ENCODE peak calls at places on chromosomes 6 and 20, in five cellular contexts. G is HFF-Myc, L is fibroblast of lung, Q is cardiac fibroblast, E is heart left ventricle. B is an unnamed sample.
A peak's percentile ranks its signal among the peaks of the same experiment; 100 is the strongest.

GRCh38 chr6:82040405-82041221 is 206.9 kb downstream of the IBTK start:
- DNase-seq in G (peak; percentile 54), L (peak; percentile 67), Q (peak; percentile 73), E (no peak), B (peak; percentile 49)

GRCh38 chr6:116531675-116532570 is 13.6 kb downstream of the TRAPPC3L start:
- DNase-seq in G (no peak), L (peak; percentile 86), Q (peak; percentile 88), E (peak; percentile 52), B (peak; percentile 64)

GRCh38 chr20:50788045-50788867 is 6.6 kb upstream of the BCAS4 start:
- DNase-seq in G (peak; percentile 67), L (peak; percentile 85), Q (peak; percentile 72), E (peak; percentile 34), B (peak; percentile 38)

GRCh38 chr20:62635852-62636251 is 6.5 kb upstream of the SLCO4A1 start:
- DNase-seq in G (no peak), L (no peak), Q (no peak), E (peak; percentile 18), B (no peak)

GRCh38 chr6:34052071-34052825 is 93.6 kb downstream of the GRM4 start:
- DNase-seq in G (no peak), L (no peak), Q (no peak), E (no peak), B (no peak)

GRCh38 chr20:9035129-9035528 is 33.8 kb upstream of the PLCB4 start:
- DNase-seq in G (peak; percentile 74), L (peak; percentile 91), Q (peak; percentile 92), E (no peak), B (peak; percentile 74)

GRCh38 chr6:169162968-169163903 is 90.4 kb downstream of the THBS2 start:
- DNase-seq in G (peak; percentile 95), L (peak; percentile 97), Q (peak; percentile 100), E (no peak), B (no peak)

GRCh38 chr6:112163295-112164257 is 76.2 kb downstream of the FAM229B start:
- DNase-seq in G (no peak), L (peak; percentile 26), Q (peak; percentile 50), E (peak; percentile 49), B (no peak)

GRCh38 chr6:32973934-32974333 is 5.5 kb downstream of the BRD2 start:
- DNase-seq in G (no peak), L (peak; percentile 72), Q (peak; percentile 69), E (no peak), B (peak; percentile 52)

GRCh38 chr6:158633127-158633526 is 11.4 kb downstream of the DYNLT1 start:
- DNase-seq in G (no peak), L (no peak), Q (no peak), E (no peak), B (no peak)

GRCh38 chr6:33297956-33298772 is 578 bp downstream of the RGL2 start:
- DNase-seq in G (no peak), L (peak; percentile 78), Q (peak; percentile 85), E (peak; percentile 71), B (no peak)

GRCh38 chr6:142874676-142875075 is 70.3 kb downstream of the HIVEP2 start:
- DNase-seq in G (no peak), L (no peak), Q (no peak), E (no peak), B (no peak)

GRCh38 chr6:7728855-7729590 is 3.1 kb downstream of the BMP6 start:
- DNase-seq in G (no peak), L (no peak), Q (peak; percentile 27), E (no peak), B (no peak)

GRCh38 chr6:165245287-165245686 is 64.1 kb downstream of the C6orf118 start:
- DNase-seq in G (no peak), L (no peak), Q (peak; percentile 61), E (no peak), B (peak; percentile 26)

GRCh38 chr6:2522521-2522920 is 228.2 kb downstream of the MYLK4 start:
- DNase-seq in G (peak; percentile 60), L (peak; percentile 29), Q (peak; percentile 83), E (no peak), B (no peak)

GRCh38 chr6:162615016-162615717 is 112.4 kb downstream of the PRKN start:
- DNase-seq in G (no peak), L (peak; percentile 88), Q (peak; percentile 3), E (peak; percentile 58), B (no peak)

GRCh38 chr20:61925555-61926252 is 140.0 kb downstream of the TAF4 start:
- DNase-seq in G (no peak), L (peak; percentile 32), Q (peak; percentile 76), E (no peak), B (peak; percentile 39)

GRCh38 chr6:7540595-7540994 is 876 bp upstream of the DSP start:
- DNase-seq in G (no peak), L (no peak), Q (peak; percentile 41), E (peak; percentile 76), B (no peak)

GRCh38 chr6:164897523-164898094 is 411.8 kb downstream of the C6orf118 start:
- DNase-seq in G (no peak), L (no peak), Q (no peak), E (no peak), B (no peak)

GRCh38 chr20:63114006-63114692 is 101.8 kb downstream of the YTHDF1 start:
- DNase-seq in G (no peak), L (no peak), Q (no peak), E (peak; percentile 10), B (no peak)

DNA sequence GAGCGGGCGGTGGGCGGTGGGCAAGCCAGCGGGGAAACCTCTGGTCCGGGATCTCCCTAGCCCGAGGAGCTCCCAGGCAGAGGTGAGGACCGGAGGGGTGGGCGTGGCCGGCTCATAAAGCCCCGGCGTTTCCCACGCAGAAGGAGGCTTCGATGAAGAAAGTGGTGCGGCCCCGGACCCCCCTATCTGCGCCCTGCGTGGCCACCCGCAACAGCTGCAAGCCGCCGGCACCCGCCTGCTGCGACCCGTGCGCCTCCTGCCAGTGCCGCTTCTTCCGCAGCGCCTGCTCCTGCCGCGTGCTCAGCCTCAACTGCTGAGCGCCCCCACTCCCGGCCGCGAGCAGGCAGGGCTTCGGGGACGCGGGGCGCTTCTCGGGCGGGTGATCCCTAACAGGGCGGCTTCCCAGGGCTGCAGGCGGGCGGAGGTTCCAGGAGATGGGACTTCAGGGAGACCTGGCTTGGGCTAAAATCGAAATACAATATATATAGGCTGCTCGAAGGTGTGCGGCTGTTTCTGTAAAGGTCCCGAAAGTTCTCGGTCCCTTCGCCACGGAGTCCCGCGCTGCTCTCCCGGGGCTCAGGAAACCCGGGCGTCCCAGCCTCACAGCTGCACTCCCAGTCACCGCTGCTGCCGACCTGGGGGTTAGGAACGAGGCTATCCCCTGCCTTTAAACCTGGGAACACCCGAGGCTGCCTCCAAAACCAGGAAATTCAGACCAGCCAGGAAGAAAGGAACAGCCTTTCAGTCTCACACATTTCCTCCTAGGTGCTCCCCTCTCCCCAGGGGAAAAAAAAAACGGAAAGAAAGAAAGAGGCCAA is 27.8 kb downstream of the ASIP start:
- DNase-seq in G (no peak), L (peak; percentile 19), Q (peak; percentile 24), E (no peak), B (no peak)
- TF ChIP-seq CTCF in G (peak; percentile 2), L (no peak), Q (no peak), E (no peak), B (no peak)

GRCh38 chr6:36374194-36374593 is 13.3 kb downstream of the ETV7 start:
- DNase-seq in G (no peak), L (no peak), Q (no peak), E (no peak), B (no peak)
- H3K4me3 ChIP-seq in G (no peak overlapping the region), L (no peak overlapping the region), Q (no peak overlapping the region), E (no peak overlapping the region), B (no peak overlapping the region)

GRCh38 chr6:24113891-24114290 is 12.1 kb upstream of the NRSN1 start:
- DNase-seq in G (no peak), L (no peak), Q (no peak), E (no peak), B (no peak)
- TF ChIP-seq CTCF in G (no peak), L (no peak), Q (no peak), E (no peak), B (no peak)

GRCh38 chr20:34983995-34984735 is 28.5 kb downstream of the MYH7B start:
- DNase-seq in G (no peak), L (no peak), Q (no peak), E (no peak), B (no peak)

GRCh38 chr20:34983089-34983820 is 27.6 kb downstream of the MYH7B start:
- DNase-seq in G (no peak), L (no peak), Q (no peak), E (no peak), B (no peak)

GRCh38 chr20:34985439-34986310 is 30.0 kb downstream of the MYH7B start:
- DNase-seq in G (no peak), L (no peak), Q (no peak), E (no peak), B (no peak)

GRCh38 chr20:34986311-34987287 is 30.9 kb downstream of the MYH7B start:
- DNase-seq in G (no peak), L (no peak), Q (peak; percentile 9), E (no peak), B (no peak)

GRCh38 chr20:34984756-34985261 is 29.1 kb downstream of the MYH7B start:
- DNase-seq in G (no peak), L (no peak), Q (no peak), E (peak; percentile 61), B (no peak)
- H3K4me3 ChIP-seq in G (no peak overlapping the region), L (no peak overlapping the region), Q (no peak overlapping the region), E (no peak overlapping the region), B (no peak overlapping the region)

GRCh38 chr20:38804243-38804642 is 1.3 kb upstream of the PPP1R16B start:
- DNase-seq in G (no peak), L (no peak), Q (no peak), E (no peak), B (no peak)

GRCh38 chr20:38804682-38805501 is 605 bp upstream of the PPP1R16B start:
- DNase-seq in G (no peak), L (no peak), Q (peak; percentile 21), E (no peak), B (no peak)

GRCh38 chr20:38805502-38805957 is at the start of gene PPP1R16B:
- DNase-seq in G (no peak), L (no peak), Q (no peak), E (peak; percentile 70), B (no peak)

GRCh38 chr20:38806855-38807655 is 1.6 kb downstream of the PPP1R16B start:
- DNase-seq in G (no peak), L (no peak), Q (no peak), E (no peak), B (no peak)

GRCh38 chr20:38805958-38806854 is 709 bp downstream of the PPP1R16B start:
- DNase-seq in G (no peak), L (no peak), Q (no peak), E (peak; percentile 36), B (no peak)
- TF ChIP-seq CTCF in G (no peak), L (no peak), Q (no peak), E (peak; percentile 15), B (no peak)

GRCh38 chr6:150662814-150663213 is 63.1 kb downstream of the PLEKHG1 start:
- DNase-seq in G (no peak), L (no peak), Q (no peak), E (no peak), B (no peak)
- H3K4me3 ChIP-seq in G (no peak overlapping the region), L (no peak overlapping the region), Q (no peak overlapping the region), E (no peak overlapping the region), B (no peak overlapping the region)

B was measured in astrocyte of the cerebellum.